ENCODE peak calls at places on chromosomes 1 and 21, in seven cellular contexts. One of them, this sample, is unnamed.

GRCh38 chr1:154843913-154844681 is 26.0 kb downstream of the KCNN3 start:
- DNase-seq in retina: no peak
- DNase-seq in mesenchymal stem cell: no peak
- DNase-seq in cardiac muscle cell: peak
- DNase-seq in HTR-8/SVneo: no peak
- DNase-seq in activated T-cell treated with anti-CD3 and anti-CD28 coated beads for 24 hours: no peak
- DNase-seq in WTC11: no peak
- DNase-seq in this sample: peak

GRCh38 chr1:207861442-207862177 is 49.3 kb downstream of the CD34 start:
- DNase-seq in retina: no peak
- DNase-seq in activated T-cell treated with anti-CD3 and anti-CD28 coated beads for 24 hours: no peak
- DNase-seq in HTR-8/SVneo: no peak
- DNase-seq in mesenchymal stem cell: no peak
- DNase-seq in cardiac muscle cell: no peak
- DNase-seq in WTC11: no peak
- DNase-seq in this sample: no peak

GRCh38 chr1:9128161-9128519 is 762 bp downstream of the GPR157 start:
- DNase-seq in mesenchymal stem cell: peak
- DNase-seq in activated T-cell treated with anti-CD3 and anti-CD28 coated beads for 24 hours: no peak
- DNase-seq in HTR-8/SVneo: no peak
- DNase-seq in cardiac muscle cell: peak
- DNase-seq in WTC11: no peak
- DNase-seq in retina: peak
- DNase-seq in this sample: no peak

GRCh38 chr1:240280560-240281322 is 189.1 kb downstream of the FMN2 start:
- DNase-seq in retina: no peak
- DNase-seq in cardiac muscle cell: no peak
- DNase-seq in mesenchymal stem cell: no peak
- DNase-seq in WTC11: no peak
- DNase-seq in activated T-cell treated with anti-CD3 and anti-CD28 coated beads for 24 hours: no peak
- DNase-seq in HTR-8/SVneo: no peak
- DNase-seq in this sample: no peak

GRCh38 chr1:214637722-214638473 is 34.9 kb downstream of the CENPF start:
- DNase-seq in WTC11: no peak
- DNase-seq in HTR-8/SVneo: peak
- DNase-seq in cardiac muscle cell: peak
- DNase-seq in activated T-cell treated with anti-CD3 and anti-CD28 coated beads for 24 hours: no peak
- DNase-seq in retina: peak
- DNase-seq in mesenchymal stem cell: peak
- DNase-seq in this sample: no peak

GRCh38 chr1:228760962-228761361 is 25.7 kb downstream of the RHOU start:
- DNase-seq in activated T-cell treated with anti-CD3 and anti-CD28 coated beads for 24 hours: no peak
- DNase-seq in cardiac muscle cell: no peak
- DNase-seq in mesenchymal stem cell: no peak
- DNase-seq in HTR-8/SVneo: no peak
- DNase-seq in retina: no peak
- DNase-seq in WTC11: no peak
- DNase-seq in this sample: no peak

GRCh38 chr1:204889681-204890373 is 19.2 kb downstream of the NFASC start:
- DNase-seq in HTR-8/SVneo: no peak
- DNase-seq in activated T-cell treated with anti-CD3 and anti-CD28 coated beads for 24 hours: no peak
- DNase-seq in mesenchymal stem cell: no peak
- DNase-seq in WTC11: no peak
- DNase-seq in retina: no peak
- DNase-seq in cardiac muscle cell: peak
- DNase-seq in this sample: no peak

GRCh38 chr1:21035794-21036193 is 140.9 kb downstream of the EIF4G3 start:
- DNase-seq in mesenchymal stem cell: no peak
- DNase-seq in WTC11: no peak
- DNase-seq in cardiac muscle cell: no peak
- DNase-seq in activated T-cell treated with anti-CD3 and anti-CD28 coated beads for 24 hours: no peak
- DNase-seq in retina: no peak
- DNase-seq in HTR-8/SVneo: no peak
- DNase-seq in this sample: no peak

GRCh38 chr1:59705849-59706599 is 108.7 kb upstream of the HOOK1 start:
- DNase-seq in mesenchymal stem cell: peak
- DNase-seq in retina: no peak
- DNase-seq in cardiac muscle cell: no peak
- DNase-seq in WTC11: no peak
- DNase-seq in activated T-cell treated with anti-CD3 and anti-CD28 coated beads for 24 hours: no peak
- DNase-seq in HTR-8/SVneo: no peak
- DNase-seq in this sample: no peak

GRCh38 chr1:78840447-78841251 is 165.9 kb downstream of the ADGRL4 start:
- DNase-seq in retina: peak
- DNase-seq in activated T-cell treated with anti-CD3 and anti-CD28 coated beads for 24 hours: no peak
- DNase-seq in cardiac muscle cell: peak
- DNase-seq in WTC11: peak
- DNase-seq in mesenchymal stem cell: peak
- DNase-seq in HTR-8/SVneo: peak
- DNase-seq in this sample: peak

GRCh38 chr1:58823481-58824010 is 39.7 kb upstream of the JUN start:
- DNase-seq in mesenchymal stem cell: peak
- DNase-seq in HTR-8/SVneo: peak
- DNase-seq in cardiac muscle cell: peak
- DNase-seq in activated T-cell treated with anti-CD3 and anti-CD28 coated beads for 24 hours: no peak
- DNase-seq in WTC11: no peak
- DNase-seq in retina: no peak
- DNase-seq in this sample: no peak

GRCh38 chr1:235415008-235415904 is 48.0 kb downstream of the TBCE start:
- DNase-seq in WTC11: peak
- DNase-seq in cardiac muscle cell: peak
- DNase-seq in mesenchymal stem cell: peak
- DNase-seq in activated T-cell treated with anti-CD3 and anti-CD28 coated beads for 24 hours: peak
- DNase-seq in HTR-8/SVneo: peak
- DNase-seq in retina: peak
- DNase-seq in this sample: no peak

GRCh38 chr1:31441073-31441472 is 28.1 kb downstream of the SERINC2 start:
- DNase-seq in activated T-cell treated with anti-CD3 and anti-CD28 coated beads for 24 hours: no peak
- DNase-seq in WTC11: no peak
- DNase-seq in retina: no peak
- DNase-seq in HTR-8/SVneo: no peak
- DNase-seq in mesenchymal stem cell: no peak
- DNase-seq in cardiac muscle cell: no peak
- DNase-seq in this sample: no peak

GRCh38 chr1:156627313-156627880 is 8.2 kb downstream of the HAPLN2 start:
- DNase-seq in WTC11: peak
- DNase-seq in retina: peak
- DNase-seq in activated T-cell treated with anti-CD3 and anti-CD28 coated beads for 24 hours: peak
- DNase-seq in mesenchymal stem cell: peak
- DNase-seq in HTR-8/SVneo: peak
- DNase-seq in cardiac muscle cell: peak
- DNase-seq in this sample: no peak

GRCh38 chr1:202029171-202029665 is 18.8 kb downstream of the ELF3 start:
- DNase-seq in mesenchymal stem cell: peak
- DNase-seq in cardiac muscle cell: no peak
- DNase-seq in retina: no peak
- DNase-seq in WTC11: no peak
- DNase-seq in activated T-cell treated with anti-CD3 and anti-CD28 coated beads for 24 hours: no peak
- DNase-seq in HTR-8/SVneo: peak
- DNase-seq in this sample: no peak

GRCh38 chr21:34743831-34744230 is 75.0 kb downstream of the CLIC6 start:
- DNase-seq in mesenchymal stem cell: no peak
- DNase-seq in WTC11: no peak
- DNase-seq in HTR-8/SVneo: no peak
- DNase-seq in activated T-cell treated with anti-CD3 and anti-CD28 coated beads for 24 hours: no peak
- DNase-seq in retina: no peak
- DNase-seq in cardiac muscle cell: no peak
- DNase-seq in this sample: no peak

GRCh38 chr1:25795955-25796806 is 3.8 kb upstream of the SELENON start:
- DNase-seq in retina: peak
- DNase-seq in mesenchymal stem cell: no peak
- DNase-seq in activated T-cell treated with anti-CD3 and anti-CD28 coated beads for 24 hours: no peak
- DNase-seq in WTC11: no peak
- DNase-seq in HTR-8/SVneo: no peak
- DNase-seq in cardiac muscle cell: no peak
- DNase-seq in this sample: no peak

GRCh38 chr1:41835488-41835887 is 83.2 kb downstream of the HIVEP3 start:
- DNase-seq in WTC11: no peak
- DNase-seq in mesenchymal stem cell: no peak
- DNase-seq in HTR-8/SVneo: no peak
- DNase-seq in activated T-cell treated with anti-CD3 and anti-CD28 coated beads for 24 hours: no peak
- DNase-seq in cardiac muscle cell: no peak
- DNase-seq in retina: no peak
- DNase-seq in this sample: no peak

GRCh38 chr1:156571261-156571958 is 955 bp downstream of the IQGAP3 start:
- DNase-seq in mesenchymal stem cell: peak
- DNase-seq in HTR-8/SVneo: peak
- DNase-seq in activated T-cell treated with anti-CD3 and anti-CD28 coated beads for 24 hours: no peak
- DNase-seq in retina: no peak
- DNase-seq in WTC11: no peak
- DNase-seq in cardiac muscle cell: no peak
- DNase-seq in this sample: no peak

GRCh38 chr1:34850382-34850781 is 9.2 kb downstream of the SMIM12 start:
- DNase-seq in activated T-cell treated with anti-CD3 and anti-CD28 coated beads for 24 hours: no peak
- DNase-seq in cardiac muscle cell: no peak
- DNase-seq in retina: no peak
- DNase-seq in WTC11: no peak
- DNase-seq in HTR-8/SVneo: no peak
- DNase-seq in mesenchymal stem cell: no peak
- DNase-seq in this sample: no peak

GRCh38 chr1:33442141-33442540 is 11.2 kb upstream of the PHC2 start:
- DNase-seq in mesenchymal stem cell: peak
- DNase-seq in cardiac muscle cell: no peak
- DNase-seq in retina: no peak
- DNase-seq in HTR-8/SVneo: no peak
- DNase-seq in activated T-cell treated with anti-CD3 and anti-CD28 coated beads for 24 hours: no peak
- DNase-seq in WTC11: no peak
- DNase-seq in this sample: no peak

GRCh38 chr1:33005117-33005811 is 31.4 kb downstream of the AK2 start:
- DNase-seq in WTC11: no peak
- DNase-seq in activated T-cell treated with anti-CD3 and anti-CD28 coated beads for 24 hours: no peak
- DNase-seq in HTR-8/SVneo: no peak
- DNase-seq in mesenchymal stem cell: peak
- DNase-seq in cardiac muscle cell: no peak
- DNase-seq in retina: no peak
- DNase-seq in this sample: no peak

GRCh38 chr1:192263436-192263835 is 53.4 kb upstream of the RGS21 start:
- DNase-seq in HTR-8/SVneo: no peak
- DNase-seq in mesenchymal stem cell: peak
- DNase-seq in retina: no peak
- DNase-seq in activated T-cell treated with anti-CD3 and anti-CD28 coated beads for 24 hours: no peak
- DNase-seq in WTC11: no peak
- DNase-seq in cardiac muscle cell: no peak
- DNase-seq in this sample: no peak

GRCh38 chr1:32334864-32335618 is 992 bp downstream of the MARCKSL1 start:
- DNase-seq in HTR-8/SVneo: peak
- DNase-seq in WTC11: peak
- DNase-seq in activated T-cell treated with anti-CD3 and anti-CD28 coated beads for 24 hours: peak
- DNase-seq in mesenchymal stem cell: peak
- DNase-seq in cardiac muscle cell: peak
- DNase-seq in retina: peak
- DNase-seq in this sample: peak

GRCh38 chr1:22712502-22713271 is 2.0 kb downstream of the EPHB2 start:
- DNase-seq in mesenchymal stem cell: peak
- DNase-seq in cardiac muscle cell: no peak
- DNase-seq in HTR-8/SVneo: peak
- DNase-seq in activated T-cell treated with anti-CD3 and anti-CD28 coated beads for 24 hours: peak
- DNase-seq in WTC11: no peak
- DNase-seq in retina: no peak
- DNase-seq in this sample: no peak

This sample was measured in Right ventricle myocardium inferior.